ENCODE peak calls at places on chromosomes 6 and 20, in eight cellular contexts. M is fibroblast of lung; S is stomach; B is right lobe of liver; X is adrenal gland; P is Peyer's patch; K is heart left ventricle; D is CD8-positive, alpha-beta T cell. R is an unnamed sample.

GRCh38 chr6:12138377-12138776 is 126.3 kb downstream of the HIVEP1 start:
- DNase-seq in M (no peak), S (no peak), B (no peak), X (no peak), P (no peak), K (no peak), D (peak; percentile 65), R (no peak)

GRCh38 chr6:4774715-4775590 is 1.3 kb upstream of the CDYL start:
- DNase-seq in M (peak; percentile 14), S (no peak), B (peak; percentile 63), X (no peak), P (peak; percentile 34), K (peak; percentile 39), D (peak; percentile 68), R (no peak)

GRCh38 chr6:132043148-132043547 is 92.0 kb upstream of the CCN2 start:
- DNase-seq in M (no peak), S (no peak), B (no peak), X (no peak), P (no peak), K (no peak), D (no peak), R (no peak)

GRCh38 chr6:5125152-5126006 is 40.2 kb downstream of the PPP1R3G start:
- DNase-seq in M (peak; percentile 75), S (no peak), B (peak; percentile 68), X (no peak), P (no peak), K (no peak), D (no peak), R (no peak)

GRCh38 chr6:3512832-3513231 is 56.0 kb upstream of the SLC22A23 start:
- DNase-seq in M (no peak), S (no peak), B (no peak), X (no peak), P (no peak), K (no peak), D (no peak), R (no peak)

GRCh38 chr6:111559193-111560097 is 46.2 kb downstream of the TRAF3IP2 start:
- DNase-seq in M (no peak), S (no peak), B (no peak), X (no peak), P (no peak), K (peak; percentile 40), D (peak; percentile 53), R (no peak)

GRCh38 chr6:126804255-126805064 is 314.0 kb upstream of the RSPO3 start:
- DNase-seq in M (peak; percentile 30), S (no peak), B (no peak), X (no peak), P (no peak), K (no peak), D (no peak), R (no peak)

GRCh38 chr6:119110601-119111548 is 32.4 kb upstream of the FAM184A start:
- DNase-seq in M (peak; percentile 75), S (no peak), B (no peak), X (peak; percentile 21), P (peak; percentile 18), K (no peak), D (peak; percentile 53), R (no peak)

GRCh38 chr6:145738265-145738664 is 2.9 kb upstream of the EPM2A start:
- DNase-seq in M (no peak), S (no peak), B (no peak), X (no peak), P (no peak), K (no peak), D (no peak), R (no peak)

GRCh38 chr6:28105286-28105685 is 19.1 kb upstream of the ZSCAN16 start:
- DNase-seq in M (peak; percentile 25), S (no peak), B (no peak), X (no peak), P (no peak), K (no peak), D (no peak), R (no peak)

GRCh38 chr6:28107506-28107905 is 16.9 kb upstream of the ZSCAN16 start:
- DNase-seq in M (no peak), S (no peak), B (no peak), X (no peak), P (no peak), K (no peak), D (no peak), R (no peak)

DNA sequence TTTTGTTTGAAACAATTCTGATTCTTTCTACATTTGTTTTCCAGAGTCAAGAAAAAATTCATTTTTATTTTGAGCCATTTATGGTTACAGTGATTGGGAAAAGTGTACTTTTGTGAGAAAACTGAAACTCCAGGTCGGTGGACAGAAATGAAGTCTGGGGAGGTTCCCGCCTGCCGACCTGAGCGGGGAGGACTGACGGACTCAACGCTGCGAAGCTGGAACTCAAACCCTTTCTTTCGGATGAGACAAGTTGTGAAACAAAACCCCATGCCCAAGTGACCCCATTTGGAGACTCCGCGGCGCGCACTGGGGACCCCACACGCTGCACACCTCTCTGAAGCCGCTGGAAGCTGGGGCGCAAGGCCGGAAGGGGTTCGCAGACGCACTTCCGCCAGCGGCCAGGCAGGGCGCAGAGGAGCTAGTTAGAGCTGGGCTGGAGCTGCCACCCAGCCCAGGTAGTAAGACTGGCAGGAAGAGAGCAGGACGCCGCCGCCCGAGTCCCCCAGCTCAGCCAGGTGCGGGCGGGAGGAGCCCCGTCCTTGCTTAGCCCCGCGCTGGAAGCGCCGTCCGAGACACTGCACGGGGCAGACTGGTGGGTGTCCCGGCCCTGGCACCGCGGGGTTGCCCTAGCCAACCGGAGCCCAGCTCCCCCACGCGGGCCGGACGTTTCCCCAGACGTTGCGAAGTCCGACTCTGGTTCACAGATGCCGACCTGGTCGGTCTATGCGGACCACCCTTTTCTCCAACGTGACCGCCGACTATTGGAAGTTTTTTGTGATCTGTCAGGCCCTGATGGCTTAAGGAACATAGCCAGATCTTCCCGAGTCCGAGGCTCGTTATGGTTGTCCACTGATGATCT is 19.8 kb upstream of the ZSCAN16 start:
- DNase-seq in M (peak; percentile 77), S (peak; percentile 86), B (peak; percentile 88), X (peak; percentile 80), P (peak; percentile 82), K (peak; percentile 86), D (peak; percentile 91), R (peak; percentile 82)
- H3K4me3 ChIP-seq in M (peak overlapping the region; percentile 84), S (peak overlapping the region; percentile 66), B (peak overlapping the region; percentile 72), X (no peak overlapping the region), P (peak overlapping the region; percentile 71), K (peak overlapping the region; percentile 69), D (peak overlapping the region; percentile 73), R (peak overlapping the region; percentile 66)

GRCh38 chr20:17622851-17623508 is 53.1 kb downstream of the DSTN start:
- DNase-seq in M (no peak), S (no peak), B (peak; percentile 46), X (peak; percentile 10), P (no peak), K (peak; percentile 21), D (no peak), R (peak; percentile 46)
- H3K36me3 ChIP-seq in M (peaks cover 69% of the 10 kb centered on the region), S (peaks cover 100% of the 10 kb centered on the region), B (peaks cover 86% of the 10 kb centered on the region), X (no peaks in the 10 kb centered on the region), P (peaks cover 99% of the 10 kb centered on the region), K (peaks cover 97% of the 10 kb centered on the region), D (no peaks in the 10 kb centered on the region), R (peaks cover 70% of the 10 kb centered on the region)

GRCh38 chr6:21593927-21594421 is 423 bp downstream of the SOX4 start:
- DNase-seq in M (peak; percentile 74), S (peak; percentile 34), B (no peak), X (peak; percentile 48), P (peak; percentile 26), K (peak; percentile 41), D (no peak), R (no peak)
- TF ChIP-seq CTCF in M (no peak), S (no peak), B (no peak), X (no peak), P (no peak), K (no peak), D (no peak), R (no peak)

DNA sequence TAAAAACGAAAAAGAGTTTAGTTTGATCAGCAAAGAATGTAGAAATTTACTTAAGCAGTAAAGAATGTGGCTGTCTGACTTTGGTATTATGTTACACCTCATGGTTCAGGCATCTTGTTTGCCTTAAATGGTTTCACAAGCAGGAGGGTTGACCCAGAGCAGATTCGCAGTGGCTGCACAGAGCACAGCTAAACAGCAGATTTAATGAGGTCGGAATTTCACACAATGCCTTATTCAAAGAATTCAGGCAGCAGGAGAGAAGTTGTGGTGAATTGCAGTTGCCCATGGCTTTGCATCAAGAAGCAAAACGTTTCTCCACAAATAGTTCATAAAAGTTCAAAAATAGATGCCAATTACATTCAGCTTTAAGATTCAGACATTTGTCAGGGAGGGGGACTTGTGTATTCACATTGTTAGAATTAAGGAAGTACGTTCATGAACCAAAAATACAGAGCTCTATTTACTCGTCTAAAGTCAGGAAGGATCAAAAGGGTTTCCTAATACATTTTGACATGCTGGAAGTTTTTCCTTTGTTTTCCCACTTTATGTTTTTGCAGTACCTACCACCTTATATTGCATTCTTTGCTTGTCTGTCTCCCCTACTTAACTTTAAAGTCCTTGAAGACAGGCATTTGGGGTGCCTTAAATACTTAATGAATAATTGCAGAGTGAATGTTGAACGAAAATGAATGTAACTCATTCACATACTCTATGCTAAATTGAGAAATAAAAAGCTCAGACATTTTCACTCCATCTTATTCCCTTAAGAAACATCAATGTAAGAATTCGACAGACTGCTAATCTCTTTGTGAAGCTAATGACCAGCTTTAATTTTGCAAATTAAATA is 1163.6 kb upstream of the CITED2 start:
- DNase-seq in M (peak; percentile 100), S (no peak), B (no peak), X (no peak), P (no peak), K (no peak), D (no peak), R (peak; percentile 55)
- H3K4me3 ChIP-seq in M (no peak overlapping the region), S (no peak overlapping the region), B (no peak overlapping the region), X (no peak overlapping the region), P (no peak overlapping the region), K (no peak overlapping the region), D (no peak overlapping the region), R (no peak overlapping the region)

DNA sequence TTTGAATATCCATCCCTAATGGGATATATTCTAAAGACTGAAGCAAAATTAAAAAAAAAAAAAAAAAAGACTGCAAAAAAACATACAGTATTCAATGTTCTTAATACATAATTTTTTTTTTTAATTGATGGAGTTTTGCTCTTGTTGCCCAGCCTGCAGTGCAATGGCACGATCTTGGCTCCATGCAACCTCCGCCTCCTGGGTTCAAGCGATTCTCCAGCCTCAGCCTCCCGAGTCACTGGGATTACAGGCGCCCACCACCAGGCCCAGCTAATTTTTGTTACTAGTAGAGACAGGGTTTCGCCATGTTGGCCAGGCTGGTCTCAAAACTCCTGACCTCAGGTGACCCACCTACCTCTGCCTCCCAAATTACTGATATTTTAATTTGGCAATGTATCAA is 29.3 kb downstream of the RANBP9 start:
- DNase-seq in M (no peak), S (no peak), B (no peak), X (no peak), P (no peak), K (no peak), D (no peak), R (no peak)
- H3K36me3 ChIP-seq in M (peaks cover 2% of the 10 kb centered on the region), S (peaks cover 3% of the 10 kb centered on the region), B (no peaks in the 10 kb centered on the region), X (no peaks in the 10 kb centered on the region), P (no peaks in the 10 kb centered on the region), K (no peaks in the 10 kb centered on the region), D (no peaks in the 10 kb centered on the region), R (peaks cover 4% of the 10 kb centered on the region)

GRCh38 chr6:98839788-98840361 is 5.5 kb downstream of the POU3F2 start:
- DNase-seq in M (peak; percentile 83), S (no peak), B (no peak), X (no peak), P (no peak), K (no peak), D (no peak), R (no peak)
- TF ChIP-seq CTCF in M (peak; percentile 32), S (no peak), B (no peak), X (no peak), P (no peak), K (no peak), D (no peak), R (peak; percentile 30)

R was measured in RWPE2.